ENCODE peak calls at places on chromosomes 3 and 15, in five cellular contexts. T is thoracic aorta, C is heart right ventricle, U is colonic mucosa, R is prostate gland. M is an unnamed sample. For H3K36me3, the result is how much of the 10 kb centered on the place peaks cover.

GRCh38 chr3:29649815-29650547 is 369.1 kb downstream of the RBMS3 start:
- DNase-seq in U (no peak), R (no peak), T (no peak), C (no peak), M (no peak)

GRCh38 chr15:101323793-101324505 is 28.9 kb upstream of the SNRPA1 start:
- DNase-seq in U (peak), R (no peak), T (no peak), C (no peak), M (peak)

GRCh38 chr3:140832883-140833282 is 108.8 kb upstream of the SLC25A36 start:
- DNase-seq in C (no peak), U (no peak), R (no peak), T (no peak), M (no peak)

GRCh38 chr3:186869253-186870235 is 27.0 kb downstream of the ADIPOQ start:
- DNase-seq in C (no peak), U (no peak), R (no peak), T (no peak), M (no peak)

GRCh38 chr15:78621810-78622402 is 1.1 kb upstream of the CHRNA3 start:
- DNase-seq in R (no peak), T (no peak), C (no peak), U (no peak), M (no peak)

GRCh38 chr3:50166309-50167019 is 11.3 kb downstream of the SEMA3F start:
- DNase-seq in C (no peak), R (no peak), T (no peak), U (no peak), M (no peak)

GRCh38 chr3:89571298-89571697 is 463.9 kb downstream of the EPHA3 start:
- DNase-seq in R (no peak), C (peak), T (no peak), U (no peak), M (no peak)

GRCh38 chr3:197484204-197484901 is 71.4 kb downstream of the BDH1 start:
- DNase-seq in U (no peak), C (no peak), R (no peak), T (no peak), M (no peak)

GRCh38 chr15:89307791-89308190 is 26.8 kb downstream of the POLG start:
- DNase-seq in T (no peak), C (no peak), R (no peak), U (no peak), M (no peak)

GRCh38 chr3:29605845-29606244 is 325.0 kb downstream of the RBMS3 start:
- DNase-seq in U (no peak), R (no peak), T (no peak), C (no peak), M (no peak)

GRCh38 chr15:70249616-70250015 is 151.9 kb upstream of the TLE3 start:
- DNase-seq in T (no peak), R (no peak), C (no peak), U (no peak), M (no peak)

GRCh38 chr3:38837358-38837757 is 21.3 kb upstream of the SCN10A start:
- DNase-seq in R (no peak), T (no peak), C (no peak), U (no peak), M (no peak)

GRCh38 chr3:148614463-148614862 is 83.2 kb upstream of the AGTR1 start:
- DNase-seq in R (no peak), C (no peak), U (no peak), T (no peak), M (no peak)

GRCh38 chr3:37114251-37115145 is 59.9 kb downstream of the LRRFIP2 start:
- DNase-seq in U (no peak), R (no peak), T (no peak), C (no peak), M (no peak)

GRCh38 chr3:57948782-57949242 is 59.4 kb upstream of the FLNB start:
- DNase-seq in U (no peak), R (no peak), C (no peak), T (no peak), M (peak)

GRCh38 chr3:10173926-10174435 is 9.3 kb downstream of the IRAK2 start:
- DNase-seq in R (no peak), T (peak), C (peak), U (no peak), M (peak)

GRCh38 chr3:157368171-157368570 is 68.5 kb upstream of the PTX3 start:
- DNase-seq in C (no peak), T (no peak), U (no peak), R (no peak), M (no peak)

GRCh38 chr3:187522293-187522692 is 147.9 kb downstream of the SST start:
- DNase-seq in C (no peak), U (no peak), R (no peak), T (no peak), M (no peak)

GRCh38 chr15:38238311-38238710 is 14.3 kb upstream of the SPRED1 start:
- DNase-seq in U (no peak), R (no peak), T (no peak), C (no peak), M (no peak)

GRCh38 chr15:63358296-63359029 is 23.2 kb downstream of the CA12 start:
- DNase-seq in C (no peak), U (no peak), T (no peak), R (no peak), M (no peak)

GRCh38 chr15:53133255-53133654 is 343.1 kb upstream of the ONECUT1 start:
- DNase-seq in C (no peak), T (no peak), U (no peak), R (no peak), M (no peak)

GRCh38 chr3:94936023-94936580 is 873.2 kb downstream of the NSUN3 start:
- DNase-seq in T (no peak), R (no peak), C (no peak), U (no peak), M (no peak)

GRCh38 chr3:50370594-50370993 is 11.3 kb upstream of the TMEM115 start:
- DNase-seq in R (no peak), U (no peak), C (no peak), T (no peak), M (no peak)

GRCh38 chr3:184008161-184008560 is 9.5 kb downstream of the ABCC5 start:
- DNase-seq in U (no peak), T (no peak), R (no peak), C (no peak), M (no peak)

GRCh38 chr3:127628788-127629456 is at the start of gene PODXL2:
- DNase-seq in U (peak), T (no peak), C (peak), R (peak), M (no peak)

GRCh38 chr15:88257311-88257901 is 867 bp upstream of the NTRK3 start:
- DNase-seq in U (no peak), R (no peak), T (no peak), C (no peak), M (no peak)

GRCh38 chr3:127736801-127737539 is 64.2 kb downstream of the ABTB1 start:
- DNase-seq in C (no peak), T (no peak), U (no peak), R (no peak), M (no peak)

DNA sequence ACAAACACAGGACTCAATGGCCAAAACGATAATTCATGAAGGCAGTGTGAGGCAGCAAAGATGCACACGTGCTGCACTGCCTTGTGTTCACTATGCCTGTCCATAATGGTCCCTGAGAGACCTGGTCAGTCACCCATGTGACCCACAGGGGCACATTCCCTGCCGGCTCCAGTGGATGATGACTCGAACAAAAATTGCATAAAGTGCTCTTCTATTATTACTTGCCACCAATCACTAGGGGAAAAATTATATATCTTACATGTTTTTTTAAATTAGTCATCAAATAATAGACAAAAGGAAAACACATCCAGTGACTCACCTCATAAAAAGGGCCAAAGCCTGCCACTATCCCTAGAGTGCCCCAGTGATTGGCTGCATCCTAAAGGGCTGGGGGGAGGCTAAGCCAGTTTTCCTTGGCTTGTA is 47.5 kb downstream of the UBP1 start:
- DNase-seq in T (peak), U (no peak), C (no peak), R (no peak), M (no peak)
- H3K36me3 ChIP-seq in T (under half), U (under half), C (under half), R (under half), M (under half)

GRCh38 chr3:11578169-11578568 is 65.5 kb downstream of the VGLL4 start:
- DNase-seq in U (no peak), T (no peak), R (no peak), C (no peak), M (no peak)
- H3K36me3 ChIP-seq in U (under half), T (under half), R (under half), C (under half), M (under half)

GRCh38 chr15:66642514-66642913 is 59.5 kb upstream of the SMAD6 start:
- DNase-seq in C (no peak), U (no peak), T (no peak), R (no peak), M (no peak)
- H3K36me3 ChIP-seq in C (under half), U (under half), T (under half), R (under half), M (under half)

DNA sequence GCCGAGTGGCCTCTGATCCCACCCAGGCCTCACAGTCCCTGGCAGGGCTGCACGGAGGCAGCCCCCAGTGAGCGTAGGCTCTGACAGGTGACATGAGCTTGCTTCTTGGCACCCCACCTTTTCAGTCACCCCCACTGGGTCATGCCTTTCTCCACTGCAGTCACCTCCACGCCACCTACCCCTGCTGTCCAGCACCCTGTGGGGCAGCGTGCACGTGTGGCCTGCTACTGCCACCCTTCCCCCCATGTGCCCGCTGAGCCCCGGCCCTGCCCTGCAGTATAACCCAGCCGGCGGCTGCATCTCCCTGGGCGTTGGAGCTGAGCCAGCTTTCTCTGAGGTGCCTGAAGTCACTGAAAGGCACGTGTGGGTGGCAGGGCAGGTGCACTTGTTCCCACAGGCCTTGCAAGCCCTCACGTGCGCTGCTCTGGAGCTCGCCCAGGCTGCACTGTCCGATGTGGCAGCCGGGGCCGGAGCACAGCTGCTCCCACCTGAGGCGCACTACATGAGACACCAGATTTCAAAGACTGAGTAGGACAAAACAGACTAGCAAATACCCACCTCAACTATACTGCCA is 65.6 kb downstream of the NIPA2 start:
- DNase-seq in T (no peak), R (no peak), C (no peak), U (peak), M (no peak)
- H3K36me3 ChIP-seq in T (half or more), R (under half), C (under half), U (under half), M (half or more)